ENCODE peak calls at places on chromosome 14, in four cellular contexts. One of them, this sample, is unnamed.

GRCh38 chr14:69101331-69101826 is 51.5 kb downstream of the DCAF5 start:
- DNase-seq in H1: no peak
- DNase-seq in K562: peak; percentile 28
- DNase-seq in A549: peak; percentile 45
- DNase-seq in this sample: peak; percentile 80

GRCh38 chr14:97198813-97199212 is 401.6 kb downstream of the VRK1 start:
- DNase-seq in K562: peak; percentile 6
- DNase-seq in H1: no peak
- DNase-seq in A549: no peak
- DNase-seq in this sample: no peak

GRCh38 chr14:67400434-67400833 is 11.5 kb downstream of the PLEK2 start:
- DNase-seq in H1: no peak
- DNase-seq in K562: no peak
- DNase-seq in A549: no peak
- DNase-seq in this sample: no peak

GRCh38 chr14:34059925-34060746 is 109.3 kb upstream of the EGLN3 start:
- DNase-seq in K562: peak; percentile 88
- DNase-seq in H1: no peak
- DNase-seq in A549: peak; percentile 73
- DNase-seq in this sample: peak; percentile 67

GRCh38 chr14:83894519-83894918 is 1635.4 kb upstream of the FLRT2 start:
- DNase-seq in K562: no peak
- DNase-seq in H1: no peak
- DNase-seq in A549: no peak
- DNase-seq in this sample: no peak

GRCh38 chr14:102857444-102857843 is 65.0 kb upstream of the AMN start:
- DNase-seq in H1: no peak
- DNase-seq in A549: no peak
- DNase-seq in K562: no peak
- DNase-seq in this sample: no peak

GRCh38 chr14:81751198-81751597 is 217.5 kb upstream of the SEL1L start:
- DNase-seq in A549: no peak
- DNase-seq in K562: no peak
- DNase-seq in H1: no peak
- DNase-seq in this sample: no peak

GRCh38 chr14:76456200-76456599 is 80.3 kb downstream of the ESRRB start:
- DNase-seq in A549: peak; percentile 53
- DNase-seq in H1: no peak
- DNase-seq in K562: peak; percentile 48
- DNase-seq in this sample: peak; percentile 45

GRCh38 chr14:73610692-73611091 is 1.6 kb upstream of the ACOT6 start:
- DNase-seq in H1: no peak
- DNase-seq in A549: no peak
- DNase-seq in K562: no peak
- DNase-seq in this sample: peak; percentile 53

GRCh38 chr14:46245281-46245680 is 406.3 kb downstream of the RPL10L start:
- DNase-seq in K562: no peak
- DNase-seq in H1: no peak
- DNase-seq in A549: no peak
- DNase-seq in this sample: no peak

GRCh38 chr14:52018252-52018651 is 28.9 kb downstream of the RTRAF start:
- DNase-seq in A549: no peak
- DNase-seq in H1: no peak
- DNase-seq in K562: peak; percentile 9
- DNase-seq in this sample: no peak

GRCh38 chr14:53902307-53902706 is 54.3 kb downstream of the BMP4 start:
- DNase-seq in A549: no peak
- DNase-seq in K562: no peak
- DNase-seq in H1: no peak
- DNase-seq in this sample: no peak

GRCh38 chr14:23697689-23698088 is 61.5 kb downstream of the DHRS2 start:
- DNase-seq in H1: no peak
- DNase-seq in K562: no peak
- DNase-seq in A549: no peak
- DNase-seq in this sample: no peak
- TF ChIP-seq MAX in H1: no peak
- TF ChIP-seq MAX in K562: no peak
- TF ChIP-seq MAX in A549: no peak
- TF ChIP-seq MAX in this sample: no peak

DNA sequence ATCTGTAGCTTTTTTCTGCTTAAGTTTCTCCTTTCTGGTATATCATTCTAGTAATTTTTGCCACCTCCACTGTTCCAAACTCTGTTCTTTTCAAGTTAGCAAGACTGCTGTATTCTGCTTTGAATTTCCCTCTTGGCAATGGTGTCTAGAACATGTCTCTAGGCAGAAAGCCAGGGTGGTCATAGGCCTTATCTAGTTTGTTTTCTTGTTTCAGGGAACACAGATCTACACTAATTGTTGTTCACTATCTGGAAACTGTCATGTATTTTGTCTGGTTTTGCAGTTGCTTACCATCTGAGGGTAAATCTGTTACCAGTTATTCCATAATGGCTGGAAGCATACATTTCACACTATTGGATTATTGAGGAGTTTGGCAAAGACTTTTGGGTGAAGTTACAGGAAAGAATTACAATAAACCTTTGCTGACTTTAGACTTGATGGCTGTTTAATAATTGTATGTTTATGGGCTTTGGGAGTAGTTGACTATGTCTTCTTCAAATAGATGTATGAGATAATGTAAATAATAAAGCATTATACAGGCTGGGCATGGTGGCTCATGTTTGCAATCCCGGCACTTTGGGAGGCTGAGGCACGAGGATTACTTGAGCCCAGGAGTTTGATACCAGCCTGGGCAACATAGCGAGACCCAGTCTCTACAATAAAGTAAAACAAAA is 41.4 kb downstream of the FUT8 start:
- DNase-seq in K562: no peak
- DNase-seq in H1: no peak
- DNase-seq in A549: no peak
- DNase-seq in this sample: no peak
- TF ChIP-seq JUN in K562: no peak
- TF ChIP-seq JUN in H1: no peak
- TF ChIP-seq JUN in A549: no peak
- TF ChIP-seq JUN in this sample: no peak

DNA sequence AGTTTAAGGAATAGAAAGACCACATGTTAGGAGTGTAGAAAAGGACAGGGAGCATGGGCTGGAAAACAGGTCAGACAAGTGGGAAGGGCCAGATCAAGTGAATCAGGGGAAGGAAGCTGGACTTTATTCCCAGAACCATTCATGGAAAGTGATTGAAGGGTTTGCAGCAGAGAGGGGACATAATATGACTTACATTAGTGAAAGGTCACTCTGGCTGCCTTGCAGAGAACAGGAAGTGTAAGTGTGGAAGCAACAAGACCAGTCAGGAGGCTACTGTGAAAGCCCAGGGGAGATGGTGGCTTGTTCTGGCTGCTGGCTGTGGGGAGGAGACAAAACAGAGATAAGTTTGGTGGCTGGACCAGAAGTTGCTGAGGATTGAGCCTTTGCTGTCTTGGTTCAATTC is 69.1 kb downstream of the VCPKMT start:
- DNase-seq in A549: no peak
- DNase-seq in K562: no peak
- DNase-seq in H1: no peak
- DNase-seq in this sample: peak; percentile 59
- TF ChIP-seq POLR2A in A549: no peak
- TF ChIP-seq POLR2A in K562: no peak
- TF ChIP-seq POLR2A in H1: no peak
- TF ChIP-seq POLR2A in this sample: no peak

GRCh38 chr14:64711039-64711438 is 6.8 kb downstream of the PLEKHG3 start:
- DNase-seq in K562: no peak
- DNase-seq in H1: no peak
- DNase-seq in A549: no peak
- DNase-seq in this sample: no peak
- TF ChIP-seq MAX in K562: no peak
- TF ChIP-seq MAX in H1: no peak
- TF ChIP-seq MAX in A549: no peak
- TF ChIP-seq MAX in this sample: no peak

DNA sequence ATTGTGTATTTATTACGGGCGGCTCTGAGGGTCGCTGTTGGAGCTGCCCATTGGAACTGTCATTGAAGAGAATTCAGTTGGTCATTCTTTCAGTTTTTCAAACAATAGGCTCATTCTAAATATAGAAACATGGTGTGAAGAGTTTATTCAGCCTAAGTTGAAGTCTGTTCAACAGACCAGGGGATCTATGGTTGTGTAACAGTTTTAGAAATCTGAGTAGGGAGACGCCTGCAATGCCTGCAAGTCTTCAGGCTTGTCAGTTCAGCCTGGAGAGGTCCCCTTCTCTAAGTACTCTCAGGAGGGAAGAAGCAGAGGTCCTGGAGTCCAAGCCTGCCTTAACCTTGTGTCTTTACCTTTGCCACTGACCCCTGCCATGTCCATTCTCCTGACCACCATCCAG is 9.7 kb upstream of the ABHD12B start:
- DNase-seq in K562: no peak
- DNase-seq in H1: no peak
- DNase-seq in A549: no peak
- DNase-seq in this sample: no peak
- TF ChIP-seq JUN in K562: no peak
- TF ChIP-seq JUN in H1: no peak
- TF ChIP-seq JUN in A549: no peak
- TF ChIP-seq JUN in this sample: no peak

GRCh38 chr14:61320806-61321384 is 484 bp upstream of the PRKCH start:
- DNase-seq in K562: no peak
- DNase-seq in A549: no peak
- DNase-seq in H1: no peak
- DNase-seq in this sample: peak; percentile 64

GRCh38 chr14:61322799-61323290 is 1.5 kb downstream of the PRKCH start:
- DNase-seq in K562: no peak
- DNase-seq in A549: peak; percentile 5
- DNase-seq in H1: no peak
- DNase-seq in this sample: peak; percentile 80

GRCh38 chr14:61319706-61320105 is 1.7 kb upstream of the PRKCH start:
- DNase-seq in H1: no peak
- DNase-seq in K562: no peak
- DNase-seq in A549: no peak
- DNase-seq in this sample: no peak

GRCh38 chr14:61322011-61322798 is 826 bp downstream of the PRKCH start:
- DNase-seq in A549: peak; percentile 6
- DNase-seq in H1: no peak
- DNase-seq in K562: no peak
- DNase-seq in this sample: no peak

DNA sequence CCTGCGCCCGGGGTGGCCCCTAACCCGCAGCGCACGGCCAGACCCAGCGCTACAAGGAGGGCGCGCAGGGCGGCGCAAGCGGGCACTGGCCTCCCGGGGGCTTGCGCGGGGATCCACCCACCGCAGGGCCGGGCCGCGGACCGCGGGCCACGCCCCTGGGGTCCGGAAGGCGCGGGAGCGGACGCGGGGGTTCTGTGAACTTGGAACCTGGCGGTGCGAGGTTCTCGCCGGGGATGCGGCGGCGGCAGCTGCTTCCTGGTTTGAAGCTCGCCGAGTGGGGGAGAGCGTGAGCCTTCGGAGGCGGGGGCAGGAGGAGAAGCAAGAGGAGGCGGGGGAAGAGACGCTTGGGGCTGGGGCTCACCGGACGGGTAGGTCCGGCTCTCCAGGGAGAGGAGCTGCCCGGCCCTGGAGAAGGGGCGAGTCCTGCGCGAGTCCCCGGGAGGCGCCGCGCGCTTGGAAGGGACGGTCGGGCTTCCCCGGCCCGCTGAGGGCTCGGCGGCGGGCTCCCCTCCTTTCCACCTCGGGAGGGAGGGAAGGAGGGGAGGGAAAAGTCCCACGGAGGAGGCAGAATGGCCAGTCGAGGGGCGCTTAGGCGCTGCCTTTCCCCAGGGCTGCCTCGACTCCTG is at the start of gene PRKCH:
- DNase-seq in H1: peak; percentile 36
- DNase-seq in K562: peak; percentile 68
- DNase-seq in A549: peak; percentile 65
- DNase-seq in this sample: peak; percentile 92
- TF ChIP-seq POLR2A in H1: no peak
- TF ChIP-seq POLR2A in K562: no peak
- TF ChIP-seq POLR2A in A549: no peak
- TF ChIP-seq POLR2A in this sample: peak; percentile 49

GRCh38 chr14:37931998-37932397 is 275.7 kb upstream of the SSTR1 start:
- DNase-seq in K562: no peak
- DNase-seq in A549: no peak
- DNase-seq in H1: no peak
- DNase-seq in this sample: no peak
- TF ChIP-seq MAX in K562: no peak
- TF ChIP-seq MAX in A549: no peak
- TF ChIP-seq MAX in H1: no peak
- TF ChIP-seq MAX in this sample: no peak

GRCh38 chr14:95226801-95227200 is 69.5 kb upstream of the DICER1 start:
- DNase-seq in K562: no peak
- DNase-seq in H1: no peak
- DNase-seq in A549: no peak
- DNase-seq in this sample: no peak

GRCh38 chr14:95228240-95228639 is 70.9 kb upstream of the DICER1 start:
- DNase-seq in H1: no peak
- DNase-seq in K562: no peak
- DNase-seq in A549: no peak
- DNase-seq in this sample: no peak

GRCh38 chr14:95227279-95227860 is 70.0 kb upstream of the DICER1 start:
- DNase-seq in A549: no peak
- DNase-seq in H1: no peak
- DNase-seq in K562: no peak
- DNase-seq in this sample: peak; percentile 69

GRCh38 chr14:95231966-95232365 is 74.6 kb upstream of the DICER1 start:
- DNase-seq in H1: no peak
- DNase-seq in K562: no peak
- DNase-seq in A549: no peak
- DNase-seq in this sample: no peak

DNA sequence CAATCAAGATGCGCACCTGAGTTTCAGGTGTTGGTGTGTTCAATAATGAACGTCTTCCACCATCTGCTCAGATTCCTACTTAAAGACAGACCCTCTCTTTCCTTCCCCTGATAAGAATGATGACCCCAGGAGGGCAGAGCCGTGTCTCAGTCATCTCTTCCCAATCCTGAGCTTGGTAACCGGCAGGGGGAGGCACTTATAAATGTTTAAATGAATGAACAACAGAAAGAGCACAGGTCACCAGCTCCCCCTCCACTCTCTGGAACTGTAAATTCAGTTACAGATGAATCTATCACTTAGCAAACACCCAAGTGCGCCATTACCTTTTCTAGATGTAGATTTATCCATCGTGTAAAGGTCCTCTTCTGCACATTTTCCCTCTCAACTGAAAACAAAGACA is 72.4 kb upstream of the DICER1 start:
- DNase-seq in K562: no peak
- DNase-seq in A549: no peak
- DNase-seq in H1: no peak
- DNase-seq in this sample: no peak
- TF ChIP-seq JUN in K562: no peak
- TF ChIP-seq JUN in A549: no peak
- TF ChIP-seq JUN in H1: no peak
- TF ChIP-seq JUN in this sample: no peak